ENCODE peak calls at places on chromosomes 16 and 17, in four cellular contexts. One of them, this sample, is unnamed.
A peak's percentile ranks its signal among the peaks of the same experiment; 100 is the strongest.

GRCh38 chr16:65064131-65064530 is 57.7 kb downstream of the CDH11 start:
- DNase-seq in CD8-positive, alpha-beta T cell: no peak
- DNase-seq in thoracic aorta: no peak
- DNase-seq in psoas muscle: no peak
- DNase-seq in this sample: no peak

GRCh38 chr17:57600092-57600491 is 145.0 kb downstream of the CCDC182 start:
- DNase-seq in CD8-positive, alpha-beta T cell: peak; percentile 52
- DNase-seq in thoracic aorta: no peak
- DNase-seq in psoas muscle: no peak
- DNase-seq in this sample: no peak

GRCh38 chr17:71378741-71379140 is 742.1 kb upstream of the SOX9 start:
- DNase-seq in CD8-positive, alpha-beta T cell: no peak
- DNase-seq in thoracic aorta: no peak
- DNase-seq in psoas muscle: no peak
- DNase-seq in this sample: no peak

GRCh38 chr17:72587773-72588511 is 467.1 kb downstream of the SOX9 start:
- DNase-seq in CD8-positive, alpha-beta T cell: no peak
- DNase-seq in thoracic aorta: no peak
- DNase-seq in psoas muscle: no peak
- DNase-seq in this sample: no peak

GRCh38 chr17:51493206-51493605 is 232.9 kb downstream of the UTP18 start:
- DNase-seq in CD8-positive, alpha-beta T cell: no peak
- DNase-seq in thoracic aorta: no peak
- DNase-seq in psoas muscle: no peak
- DNase-seq in this sample: no peak

GRCh38 chr17:32912218-32912897 is 15.6 kb upstream of the TMEM98 start:
- DNase-seq in CD8-positive, alpha-beta T cell: no peak
- DNase-seq in thoracic aorta: peak; percentile 37
- DNase-seq in psoas muscle: peak; percentile 48
- DNase-seq in this sample: peak; percentile 87

GRCh38 chr16:12455287-12455798 is 348.3 kb downstream of the CPPED1 start:
- DNase-seq in CD8-positive, alpha-beta T cell: no peak
- DNase-seq in thoracic aorta: no peak
- DNase-seq in psoas muscle: peak; percentile 35
- DNase-seq in this sample: peak; percentile 46

GRCh38 chr17:56761387-56761786 is 72.3 kb downstream of the C17orf67 start:
- DNase-seq in CD8-positive, alpha-beta T cell: no peak
- DNase-seq in thoracic aorta: no peak
- DNase-seq in psoas muscle: no peak
- DNase-seq in this sample: no peak

GRCh38 chr17:67891481-67892119 is 66.3 kb downstream of the BPTF start:
- DNase-seq in CD8-positive, alpha-beta T cell: no peak
- DNase-seq in thoracic aorta: no peak
- DNase-seq in psoas muscle: no peak
- DNase-seq in this sample: no peak

GRCh38 chr17:47423406-47424295 is 99.9 kb downstream of the EFCAB13 start:
- DNase-seq in CD8-positive, alpha-beta T cell: no peak
- DNase-seq in thoracic aorta: no peak
- DNase-seq in psoas muscle: peak; percentile 13
- DNase-seq in this sample: no peak

GRCh38 chr17:63442549-63443035 is 3.5 kb downstream of the CYB561 start:
- DNase-seq in CD8-positive, alpha-beta T cell: no peak
- DNase-seq in thoracic aorta: no peak
- DNase-seq in psoas muscle: no peak
- DNase-seq in this sample: no peak
- TF ChIP-seq CTCF in CD8-positive, alpha-beta T cell: no peak
- TF ChIP-seq CTCF in thoracic aorta: no peak
- TF ChIP-seq CTCF in psoas muscle: no peak
- TF ChIP-seq CTCF in this sample: no peak

GRCh38 chr17:41647940-41648410 is 23.6 kb upstream of the KRT17 start:
- DNase-seq in CD8-positive, alpha-beta T cell: peak; percentile 80
- DNase-seq in thoracic aorta: peak; percentile 67
- DNase-seq in psoas muscle: peak; percentile 88
- DNase-seq in this sample: peak; percentile 87
- H3K4me3 ChIP-seq in CD8-positive, alpha-beta T cell: peak overlapping the region; percentile 55
- H3K4me3 ChIP-seq in thoracic aorta: peak overlapping the region; percentile 70
- H3K4me3 ChIP-seq in psoas muscle: peak overlapping the region; percentile 61
- H3K4me3 ChIP-seq in this sample: no peak overlapping the region

GRCh38 chr16:49493836-49494235 is 120.2 kb downstream of the C16orf78 start:
- DNase-seq in CD8-positive, alpha-beta T cell: no peak
- DNase-seq in thoracic aorta: no peak
- DNase-seq in psoas muscle: no peak
- DNase-seq in this sample: no peak

GRCh38 chr16:49491111-49491670 is 117.6 kb downstream of the C16orf78 start:
- DNase-seq in CD8-positive, alpha-beta T cell: no peak
- DNase-seq in thoracic aorta: no peak
- DNase-seq in psoas muscle: no peak
- DNase-seq in this sample: no peak

GRCh38 chr16:49491736-49492089 is 118.1 kb downstream of the C16orf78 start:
- DNase-seq in CD8-positive, alpha-beta T cell: no peak
- DNase-seq in thoracic aorta: no peak
- DNase-seq in psoas muscle: peak; percentile 43
- DNase-seq in this sample: no peak

GRCh38 chr16:49492896-49493620 is 119.5 kb downstream of the C16orf78 start:
- DNase-seq in CD8-positive, alpha-beta T cell: no peak
- DNase-seq in thoracic aorta: no peak
- DNase-seq in psoas muscle: no peak
- DNase-seq in this sample: no peak

GRCh38 chr16:49492090-49492801 is 118.6 kb downstream of the C16orf78 start:
- DNase-seq in CD8-positive, alpha-beta T cell: peak; percentile 32
- DNase-seq in thoracic aorta: no peak
- DNase-seq in psoas muscle: peak; percentile 68
- DNase-seq in this sample: no peak
- H3K27ac ChIP-seq in CD8-positive, alpha-beta T cell: no peak overlapping the region
- H3K27ac ChIP-seq in thoracic aorta: no peak overlapping the region
- H3K27ac ChIP-seq in psoas muscle: no peak overlapping the region
- H3K27ac ChIP-seq in this sample: no peak overlapping the region

DNA sequence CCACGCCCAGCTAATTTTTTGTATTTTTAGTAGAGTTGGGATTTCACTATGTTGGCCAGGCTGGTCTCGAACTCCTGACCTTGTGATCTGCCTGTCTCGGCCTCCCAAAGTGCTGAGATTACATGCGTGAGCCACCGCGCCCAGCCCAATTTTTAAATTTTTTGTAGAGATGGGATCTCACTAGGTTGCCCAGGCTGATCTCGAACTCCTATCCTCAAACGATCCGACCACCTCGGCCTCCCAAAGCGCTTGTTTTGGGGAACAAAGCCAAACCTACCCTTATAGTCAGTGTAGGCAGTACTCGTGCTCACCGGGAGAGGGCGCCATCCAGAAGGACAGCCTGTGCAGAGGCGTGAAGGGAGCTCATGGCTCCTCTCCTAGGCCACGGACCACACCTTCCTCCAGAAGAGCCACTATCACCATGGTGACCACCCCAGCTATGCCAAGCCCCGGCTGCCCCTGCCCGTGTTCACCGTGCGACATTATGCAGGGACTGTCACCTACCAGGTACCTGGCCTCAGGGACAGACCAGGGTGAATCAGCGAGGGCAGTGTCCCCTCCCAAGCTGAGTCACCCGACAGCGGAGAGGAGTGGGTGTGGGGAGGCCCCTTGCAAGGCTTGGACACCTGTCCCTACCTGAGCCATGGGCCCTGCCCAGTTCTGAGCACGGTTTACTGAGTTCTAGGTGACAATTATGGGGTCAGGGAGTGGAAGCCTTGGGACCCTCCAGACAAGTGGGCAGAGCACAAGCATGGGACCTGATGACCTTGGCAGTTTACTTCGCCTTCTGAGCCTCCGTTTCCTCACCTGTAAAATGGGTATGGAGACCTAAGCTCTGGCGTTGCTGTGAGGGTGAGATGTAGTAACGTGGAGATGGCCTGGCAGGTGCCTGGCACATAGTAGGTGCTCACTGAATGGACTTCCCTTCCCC is 13.7 kb downstream of the MYO15B start:
- DNase-seq in CD8-positive, alpha-beta T cell: peak; percentile 64
- DNase-seq in thoracic aorta: no peak
- DNase-seq in psoas muscle: peak; percentile 46
- DNase-seq in this sample: peak; percentile 64
- TF ChIP-seq CTCF in CD8-positive, alpha-beta T cell: peak; percentile 67
- TF ChIP-seq CTCF in thoracic aorta: peak; percentile 60
- TF ChIP-seq CTCF in psoas muscle: peak; percentile 53
- TF ChIP-seq CTCF in this sample: peak; percentile 34

This sample was measured in lung.